ENCODE peak calls at places on chromosome 12, in four cellular contexts. S, O, V and P are unnamed samples.
A peak's percentile ranks its signal among the peaks of the same experiment; 100 is the strongest.

GRCh38 chr12:124916370-124917134 is 2.1 kb upstream of the UBC start:
- DNase-seq in S (peak; percentile 99), O (peak; percentile 87), V (peak; percentile 92), P (peak; percentile 77)

GRCh38 chr12:41466762-41467270 is 278.7 kb downstream of the PDZRN4 start:
- DNase-seq in S (no peak), O (peak; percentile 11), V (no peak), P (no peak)

GRCh38 chr12:49667319-49668090 is 39.7 kb downstream of the FMNL3 start:
- DNase-seq in S (no peak), O (peak; percentile 38), V (no peak), P (no peak)

GRCh38 chr12:46675736-46676135 is 150.1 kb downstream of the SLC38A4 start:
- DNase-seq in S (peak; percentile 71), O (peak; percentile 69), V (no peak), P (no peak)

GRCh38 chr12:96141216-96141944 is 52.8 kb upstream of the ELK3 start:
- DNase-seq in S (no peak), O (peak; percentile 74), V (no peak), P (no peak)

GRCh38 chr12:95959107-95959506 is 16.0 kb downstream of the AMDHD1 start:
- DNase-seq in S (peak; percentile 49), O (peak; percentile 18), V (no peak), P (no peak)

GRCh38 chr12:57519758-57520007 is 631 bp downstream of the DDIT3 start:
- DNase-seq in S (no peak), O (no peak), V (no peak), P (no peak)

GRCh38 chr12:65894127-65894526 is 69.8 kb downstream of the HMGA2 start:
- DNase-seq in S (peak; percentile 64), O (no peak), V (no peak), P (no peak)

GRCh38 chr12:120115066-120115465 is 1.5 kb downstream of the RAB35 start:
- DNase-seq in S (no peak), O (no peak), V (no peak), P (no peak)

GRCh38 chr12:26936559-26937442 is 980 bp downstream of the INTS13 start:
- DNase-seq in S (peak; percentile 17), O (no peak), V (no peak), P (no peak)

GRCh38 chr12:34403706-34404376 is 381.5 kb downstream of the ALG10 start:
- DNase-seq in S (no peak), O (no peak), V (peak; percentile 56), P (no peak)

GRCh38 chr12:85279449-85280137 is 427 bp upstream of the ALX1 start:
- DNase-seq in S (no peak), O (no peak), V (no peak), P (no peak)

GRCh38 chr12:125734137-125734536 is 668.9 kb downstream of the AACS start:
- DNase-seq in S (no peak), O (no peak), V (no peak), P (no peak)

GRCh38 chr12:109920266-109920780 is 20.2 kb downstream of the TCHP start:
- DNase-seq in S (no peak), O (no peak), V (no peak), P (no peak)

GRCh38 chr12:29389295-29389919 is 8.4 kb upstream of the ERGIC2 start:
- DNase-seq in S (no peak), O (peak; percentile 4), V (no peak), P (no peak)

GRCh38 chr12:128381961-128382360 is 115.0 kb downstream of the TMEM132C start:
- DNase-seq in S (no peak), O (no peak), V (no peak), P (no peak)

GRCh38 chr12:16599081-16599480 is 6.9 kb downstream of the LMO3 start:
- DNase-seq in S (no peak), O (no peak), V (no peak), P (no peak)

GRCh38 chr12:120314220-120314619 is 12.1 kb downstream of the SIRT4 start:
- DNase-seq in S (peak; percentile 40), O (peak; percentile 7), V (no peak), P (no peak)

GRCh38 chr12:18079541-18080230 is 10.3 kb downstream of the RERGL start:
- DNase-seq in S (peak; percentile 26), O (no peak), V (no peak), P (no peak)

GRCh38 chr12:92509156-92509758 is 193.5 kb upstream of the PLEKHG7 start:
- DNase-seq in S (peak; percentile 40), O (no peak), V (no peak), P (no peak)

GRCh38 chr12:10361084-10361483 is 28.8 kb downstream of the KLRK1 start:
- DNase-seq in S (peak; percentile 8), O (peak; percentile 68), V (no peak), P (no peak)

GRCh38 chr12:42426733-42427132 is 100.8 kb downstream of the PPHLN1 start:
- DNase-seq in S (peak; percentile 74), O (peak; percentile 73), V (no peak), P (no peak)

GRCh38 chr12:31406345-31406744 is 80.4 kb upstream of the SINHCAF start:
- DNase-seq in S (no peak), O (no peak), V (no peak), P (no peak)

GRCh38 chr12:45989277-45989856 is 1.0 kb downstream of the SCAF11 start:
- DNase-seq in S (peak; percentile 58), O (no peak), V (no peak), P (no peak)

GRCh38 chr12:8675471-8676083 is 13.0 kb upstream of the MFAP5 start:
- DNase-seq in S (no peak), O (no peak), V (no peak), P (no peak)

GRCh38 chr12:122473543-122474323 is 27.0 kb downstream of the ZCCHC8 start:
- DNase-seq in S (no peak), O (peak; percentile 48), V (no peak), P (no peak)

GRCh38 chr12:13173012-13173441 is 23.5 kb upstream of the EMP1 start:
- DNase-seq in S (no peak), O (peak; percentile 68), V (no peak), P (peak; percentile 77)

GRCh38 chr12:60210756-60211155 is 614.9 kb downstream of the SLC16A7 start:
- DNase-seq in S (no peak), O (no peak), V (no peak), P (no peak)

GRCh38 chr12:9134981-9135628 is 19.4 kb upstream of the A2M start:
- DNase-seq in S (peak; percentile 14), O (no peak), V (no peak), P (no peak)

GRCh38 chr12:118119449-118119879 is 15.7 kb upstream of the VSIG10 start:
- DNase-seq in S (no peak), O (no peak), V (no peak), P (no peak)

GRCh38 chr12:47110706-47111391 is 31.1 kb upstream of the AMIGO2 start:
- DNase-seq in S (no peak), O (no peak), V (no peak), P (no peak)

GRCh38 chr12:70426620-70427019 is 60.5 kb downstream of the KCNMB4 start:
- DNase-seq in S (no peak), O (no peak), V (no peak), P (no peak)

GRCh38 chr12:90058721-90059120 is 350.1 kb upstream of the ATP2B1 start:
- DNase-seq in S (peak; percentile 78), O (peak; percentile 86), V (no peak), P (peak; percentile 80)

GRCh38 chr12:108046633-108047032 is 82.5 kb upstream of the WSCD2 start:
- DNase-seq in S (no peak), O (no peak), V (no peak), P (no peak)
- H3K4me3 ChIP-seq in S (no peak overlapping the region), O (no peak overlapping the region), V (peak overlapping the region; percentile 49), P (no peak overlapping the region)

GRCh38 chr12:131991816-131992430 is 42.2 kb downstream of the EP400 start:
- DNase-seq in S (no peak), O (no peak), V (no peak), P (no peak)

GRCh38 chr12:131989021-131989420 is 39.3 kb downstream of the EP400 start:
- DNase-seq in S (no peak), O (no peak), V (no peak), P (no peak)

GRCh38 chr12:131988054-131988796 is 38.5 kb downstream of the EP400 start:
- DNase-seq in S (no peak), O (no peak), V (no peak), P (no peak)

GRCh38 chr12:131990980-131991305 is 41.2 kb downstream of the EP400 start:
- DNase-seq in S (no peak), O (no peak), V (no peak), P (no peak)

DNA sequence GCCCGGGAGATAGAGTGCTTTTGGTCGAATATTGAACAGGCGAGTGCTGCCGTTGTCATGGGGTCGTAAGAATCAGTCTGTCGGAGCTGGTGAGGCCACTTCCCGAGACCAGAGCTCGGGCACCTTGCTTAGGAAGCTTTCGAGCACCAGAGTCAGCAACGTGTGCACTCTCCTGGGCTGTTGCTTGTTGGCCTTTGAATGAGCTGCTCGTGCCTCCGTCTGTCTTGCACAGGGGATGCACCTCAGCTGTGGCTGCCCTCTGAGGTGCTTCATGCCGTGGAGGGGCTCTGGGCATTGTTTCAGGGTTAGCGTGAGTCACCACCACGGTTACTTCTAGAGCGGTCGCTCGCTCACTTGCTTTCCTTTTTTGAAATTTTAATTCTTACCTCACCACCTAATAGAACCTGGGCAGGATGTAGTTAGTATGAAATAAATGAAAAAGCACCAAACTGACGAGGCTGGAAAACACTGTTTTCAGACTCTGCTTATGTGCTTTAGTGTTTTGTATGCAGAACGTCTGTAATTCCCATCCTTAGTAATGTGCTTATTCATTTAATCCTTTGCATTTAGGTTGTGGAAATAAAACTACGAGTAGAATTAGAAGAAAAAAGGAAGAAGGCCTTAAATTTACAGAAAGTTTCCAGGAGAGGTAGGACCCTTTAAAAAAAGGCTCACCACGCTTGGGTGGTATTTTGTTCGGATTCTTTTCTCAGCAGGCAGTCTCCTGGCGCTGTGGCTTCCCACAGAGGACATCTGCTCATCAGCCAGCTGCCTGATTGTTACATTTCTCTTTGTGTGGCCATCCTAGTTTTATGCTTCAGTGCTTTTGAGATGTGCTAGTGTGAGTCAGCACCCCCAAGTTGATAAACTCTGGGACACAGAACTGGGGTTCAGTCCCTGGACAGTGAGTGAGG is 40.6 kb downstream of the EP400 start:
- DNase-seq in S (no peak), O (no peak), V (no peak), P (no peak)
- H3K4me3 ChIP-seq in S (no peak overlapping the region), O (no peak overlapping the region), V (no peak overlapping the region), P (no peak overlapping the region)

GRCh38 chr12:1445807-1446206 is 148.6 kb downstream of the FBXL14 start:
- DNase-seq in S (no peak), O (no peak), V (no peak), P (no peak)

GRCh38 chr12:1443421-1444141 is 150.8 kb downstream of the FBXL14 start:
- DNase-seq in S (no peak), O (peak; percentile 33), V (no peak), P (peak; percentile 61)

GRCh38 chr12:1439687-1440086 is 154.7 kb downstream of the FBXL14 start:
- DNase-seq in S (no peak), O (no peak), V (no peak), P (no peak)

GRCh38 chr12:1448321-1448720 is 146.1 kb downstream of the FBXL14 start:
- DNase-seq in S (no peak), O (no peak), V (no peak), P (no peak)

DNA sequence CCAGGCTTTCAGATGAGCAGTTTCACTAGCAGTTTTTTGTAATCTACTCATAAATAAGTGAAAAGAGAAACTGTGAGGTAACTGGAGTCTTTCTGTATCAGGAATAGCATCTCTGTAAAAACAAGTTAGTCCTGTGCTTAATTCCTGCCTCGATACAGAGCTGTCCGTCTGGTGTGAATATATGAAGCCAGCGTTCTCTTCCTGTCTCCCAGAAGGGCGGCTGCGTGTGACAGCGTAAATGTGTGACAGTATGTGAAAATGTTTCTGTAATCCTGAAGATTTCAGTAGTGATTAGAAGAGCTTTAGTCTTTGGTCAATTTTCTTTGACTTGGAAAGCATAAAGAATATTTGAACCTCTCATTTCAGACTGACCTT is 150.3 kb downstream of the FBXL14 start:
- DNase-seq in S (no peak), O (no peak), V (no peak), P (no peak)
- H3K4me3 ChIP-seq in S (no peak overlapping the region), O (no peak overlapping the region), V (peak overlapping the region; percentile 47), P (no peak overlapping the region)

GRCh38 chr12:15268927-15269552 is 47.8 kb upstream of the RERG start:
- DNase-seq in S (peak; percentile 56), O (peak; percentile 82), V (peak; percentile 69), P (no peak)
- H3K4me3 ChIP-seq in S (no peak overlapping the region), O (no peak overlapping the region), V (no peak overlapping the region), P (no peak overlapping the region)